ENCODE peak calls at places on chromosomes 16 and 17, in five cellular contexts. Q is naive thymus-derived CD4-positive, alpha-beta T cell; U is CD4-positive, CD25-positive, alpha-beta regulatory T cell; K is GM23248; B is heart left ventricle. E is an unnamed sample.

GRCh38 chr16:15618392-15618791 is 24.6 kb downstream of the MARF1 start:
- DNase-seq in Q (no peak), U (no peak), B (no peak), K (peak; percentile 83), E (peak; percentile 61)

GRCh38 chr17:31581022-31581483 is 189.6 kb downstream of the RAB11FIP4 start:
- DNase-seq in B (peak; percentile 87), U (no peak), Q (no peak), K (peak; percentile 83), E (peak; percentile 67)

GRCh38 chr17:79006794-79007503 is 2.6 kb downstream of the CANT1 start:
- DNase-seq in Q (no peak), K (no peak), U (no peak), B (no peak), E (no peak)

GRCh38 chr16:73091199-73091598 is 43.3 kb upstream of the ZFHX3 start:
- DNase-seq in K (no peak), Q (no peak), U (no peak), B (no peak), E (no peak)

GRCh38 chr16:85567101-85567866 is 45.8 kb upstream of the GSE1 start:
- DNase-seq in K (no peak), U (no peak), Q (no peak), B (no peak), E (no peak)

GRCh38 chr17:39677072-39677471 is 8.8 kb downstream of the PNMT start:
- DNase-seq in K (no peak), Q (no peak), U (no peak), B (peak; percentile 47), E (no peak)

GRCh38 chr17:2025622-2026309 is 632 bp upstream of the RTN4RL1 start:
- DNase-seq in Q (no peak), K (peak; percentile 80), U (no peak), B (peak; percentile 85), E (peak; percentile 88)

GRCh38 chr16:282491-282890 is 473 bp upstream of the PDIA2 start:
- DNase-seq in U (no peak), Q (no peak), B (no peak), K (no peak), E (no peak)

GRCh38 chr17:36066365-36066945 is 2.4 kb downstream of the CCL18 start:
- DNase-seq in B (no peak), K (no peak), U (no peak), Q (no peak), E (no peak)

GRCh38 chr17:34486781-34487180 is 92.6 kb upstream of the TMEM132E start:
- DNase-seq in U (no peak), Q (no peak), K (no peak), B (no peak), E (no peak)

DNA sequence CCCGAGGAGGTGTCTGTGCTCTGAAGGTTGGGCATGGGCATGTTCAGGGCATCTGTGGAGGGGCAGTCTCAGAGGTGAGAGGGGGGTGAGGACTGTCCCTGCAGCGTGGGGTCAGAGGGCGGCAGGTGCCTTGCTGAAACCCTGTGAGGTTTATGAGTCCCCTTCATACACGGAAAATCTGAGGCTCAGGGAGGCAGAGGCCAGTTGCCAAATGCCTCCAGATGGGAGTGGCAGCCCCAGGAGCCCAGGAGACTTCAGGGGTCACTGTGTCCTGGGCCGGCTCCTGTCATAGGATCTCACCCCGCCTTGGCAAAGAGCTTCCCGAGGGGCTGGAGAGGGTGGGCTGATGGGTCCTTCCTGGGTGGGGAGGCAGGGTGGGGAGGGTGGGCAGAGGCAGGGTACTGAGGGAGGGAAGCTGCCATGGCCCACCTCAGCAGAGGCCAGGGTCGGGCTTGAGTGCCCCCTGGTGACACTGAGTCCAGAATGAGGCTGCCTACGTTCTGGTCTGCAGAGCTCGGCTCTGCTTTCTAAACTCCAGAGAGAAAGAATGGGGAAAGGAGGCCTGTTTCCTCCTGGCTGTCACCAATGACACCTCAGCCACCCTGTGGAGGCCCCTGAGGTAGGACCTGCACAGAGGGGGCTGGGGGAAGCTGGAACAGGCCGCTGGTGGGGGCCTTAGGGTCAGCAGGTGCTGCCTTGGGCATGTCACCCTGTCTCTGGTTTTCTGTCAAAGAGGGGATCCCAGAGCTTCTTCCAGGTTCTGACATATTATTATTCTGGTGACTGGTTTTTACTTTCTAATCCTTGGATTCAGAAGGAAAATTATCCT is 1.1 kb downstream of the LGALS9 start:
- DNase-seq in B (no peak), K (no peak), U (no peak), Q (no peak), E (no peak)
- H3K4me1 ChIP-seq in B (peaks cover 24% of the 10 kb centered on the region), K (peaks cover 17% of the 10 kb centered on the region), U (peaks cover 35% of the 10 kb centered on the region), Q (peaks cover 13% of the 10 kb centered on the region), E (peaks cover 34% of the 10 kb centered on the region)

GRCh38 chr16:51670527-51670926 is 519.5 kb upstream of the SALL1 start:
- DNase-seq in U (no peak), Q (no peak), B (no peak), K (no peak), E (no peak)
- H3K4me3 ChIP-seq in U (no peak overlapping the region), Q (no peak overlapping the region), B (no peak overlapping the region), K (no peak overlapping the region), E (no peak overlapping the region)

GRCh38 chr16:9381399-9381798 is 290.0 kb downstream of the HAPSTR1 start:
- DNase-seq in K (no peak), U (no peak), Q (no peak), B (no peak), E (no peak)
- H3K4me1 ChIP-seq in K (no peaks in the 10 kb centered on the region), U (no peaks in the 10 kb centered on the region), Q (no peaks in the 10 kb centered on the region), B (no peaks in the 10 kb centered on the region), E (no peaks in the 10 kb centered on the region)

GRCh38 chr17:7587420-7587786 is 2.5 kb downstream of the SOX15 start:
- DNase-seq in Q (no peak), K (peak; percentile 98), B (no peak), U (no peak), E (peak; percentile 82)
- H3K4me3 ChIP-seq in Q (no peak overlapping the region), K (peak overlapping the region; percentile 44), B (no peak overlapping the region), U (no peak overlapping the region), E (no peak overlapping the region)